ENCODE peak calls at places on chromosomes 5 and 9, in six cellular contexts. X is stimulated activated CD4-positive, alpha-beta T cell treated with anti-CD3 and anti-CD28 coated beads, Interleukin-1b, Interleukin-23, amount 100 ng/mL, for 1 hour; F is stomach; V is LNCaP clone FGC; C is head of caudate nucleus; S is ACHN. J is an unnamed sample.

GRCh38 chr5:180159756-180160155 is 49.3 kb downstream of the RASGEF1C start:
- DNase-seq in X (no peak), F (peak; percentile 5), V (no peak), C (no peak), S (no peak), J (no peak)

GRCh38 chr5:10355071-10355889 is 1.8 kb downstream of the MARCHF6 start:
- DNase-seq in X (no peak), F (no peak), V (no peak), C (no peak), S (peak; percentile 27), J (no peak)

GRCh38 chr5:177370488-177371119 is 12.9 kb downstream of the RGS14 start:
- DNase-seq in X (no peak), F (peak; percentile 89), V (peak; percentile 70), C (no peak), S (peak; percentile 94), J (peak; percentile 90)

GRCh38 chr5:170434953-170435605 is 45.9 kb upstream of the KCNMB1 start:
- DNase-seq in X (no peak), F (peak; percentile 69), V (no peak), C (peak; percentile 68), S (peak; percentile 60), J (peak; percentile 37)

GRCh38 chr9:88741335-88741734 is 206.4 kb downstream of the NXNL2 start:
- DNase-seq in X (no peak), F (no peak), V (no peak), C (no peak), S (peak; percentile 28), J (peak; percentile 6)

GRCh38 chr9:125784286-125785049 is 37.3 kb downstream of the PBX3 start:
- DNase-seq in X (no peak), F (no peak), V (no peak), C (no peak), S (no peak), J (no peak)

GRCh38 chr5:116531117-116531516 is 43.5 kb downstream of the SEMA6A start:
- DNase-seq in X (no peak), F (no peak), V (no peak), C (no peak), S (no peak), J (no peak)

GRCh38 chr5:65262590-65263189 is 219.0 kb downstream of the ADAMTS6 start:
- DNase-seq in X (no peak), F (no peak), V (no peak), C (no peak), S (no peak), J (peak; percentile 56)

GRCh38 chr5:112691758-112692157 is 45.9 kb upstream of the APC start:
- DNase-seq in X (no peak), F (no peak), V (peak; percentile 46), C (no peak), S (peak; percentile 19), J (peak; percentile 29)

GRCh38 chr5:152542741-152543140 is 137.7 kb upstream of the NMUR2 start:
- DNase-seq in X (no peak), F (no peak), V (no peak), C (no peak), S (peak; percentile 12), J (no peak)

GRCh38 chr9:24245988-24246387 is 299.7 kb downstream of the IZUMO3 start:
- DNase-seq in X (no peak), F (no peak), V (peak; percentile 30), C (peak; percentile 4), S (peak; percentile 32), J (no peak)

GRCh38 chr5:149030392-149030791 is 32.5 kb downstream of the SH3TC2 start:
- DNase-seq in X (no peak), F (no peak), V (no peak), C (no peak), S (no peak), J (no peak)

GRCh38 chr5:180441577-180441976 is 52.6 kb upstream of the CNOT6 start:
- DNase-seq in X (no peak), F (peak; percentile 9), V (no peak), C (no peak), S (no peak), J (peak; percentile 96)

GRCh38 chr5:83430130-83431010 is 41.2 kb upstream of the VCAN start:
- DNase-seq in X (no peak), F (peak; percentile 55), V (peak; percentile 8), C (peak; percentile 48), S (peak; percentile 47), J (peak; percentile 58)

GRCh38 chr9:133850161-133850560 is 112.0 kb upstream of the SARDH start:
- DNase-seq in X (no peak), F (no peak), V (no peak), C (no peak), S (no peak), J (no peak)

GRCh38 chr5:141841376-141841775 is 36.8 kb downstream of the PCDH1 start:
- DNase-seq in X (no peak), F (peak; percentile 89), V (no peak), C (no peak), S (no peak), J (no peak)

GRCh38 chr5:34867660-34868059 is 28.7 kb downstream of the TTC23L start:
- DNase-seq in X (no peak), F (no peak), V (no peak), C (no peak), S (no peak), J (no peak)

GRCh38 chr9:136646827-136647711 is 15.6 kb upstream of the EGFL7 start:
- DNase-seq in X (no peak), F (no peak), V (no peak), C (no peak), S (no peak), J (no peak)

GRCh38 chr5:135158982-135159381 is 125.0 kb upstream of the PITX1 start:
- DNase-seq in X (no peak), F (no peak), V (no peak), C (no peak), S (no peak), J (no peak)

GRCh38 chr5:124628721-124629596 is 117.5 kb downstream of the ZNF608 start:
- DNase-seq in X (no peak), F (no peak), V (no peak), C (no peak), S (peak; percentile 94), J (no peak)

GRCh38 chr9:120892748-120893584 is 16.0 kb upstream of the PHF19 start:
- DNase-seq in X (no peak), F (no peak), V (no peak), C (no peak), S (peak; percentile 85), J (no peak)

GRCh38 chr9:23663125-23663524 is 162.9 kb downstream of the ELAVL2 start:
- DNase-seq in X (no peak), F (no peak), V (no peak), C (no peak), S (no peak), J (no peak)

GRCh38 chr5:107169871-107170270 is 500.9 kb downstream of the EFNA5 start:
- DNase-seq in X (no peak), F (no peak), V (no peak), C (no peak), S (no peak), J (no peak)

GRCh38 chr9:97769208-97769607 is 72.1 kb upstream of the XPA start:
- DNase-seq in X (no peak), F (no peak), V (no peak), C (no peak), S (no peak), J (no peak)

GRCh38 chr5:149247726-149248125 is 23.9 kb upstream of the AFAP1L1 start:
- DNase-seq in X (no peak), F (no peak), V (no peak), C (no peak), S (no peak), J (no peak)

GRCh38 chr5:113552620-113553019 is 39.1 kb downstream of the YTHDC2 start:
- DNase-seq in X (no peak), F (no peak), V (no peak), C (no peak), S (no peak), J (no peak)

GRCh38 chr9:35732185-35733108 is at the start of the genes CREB3 and TLN1:
- DNase-seq in X (peak; percentile 95), F (peak; percentile 98), V (peak; percentile 94), C (peak; percentile 99), S (peak; percentile 96), J (peak; percentile 96)

GRCh38 chr9:91943876-91944470 is 6.1 kb downstream of the ROR2 start:
- DNase-seq in X (no peak), F (no peak), V (no peak), C (no peak), S (no peak), J (no peak)

GRCh38 chr9:129891519-129891918 is 56.3 kb downstream of the USP20 start:
- DNase-seq in X (no peak), F (no peak), V (no peak), C (no peak), S (no peak), J (no peak)

GRCh38 chr5:132394681-132395259 is 25.3 kb downstream of the SLC22A5 start:
- DNase-seq in X (no peak), F (no peak), V (no peak), C (no peak), S (peak; percentile 49), J (no peak)

GRCh38 chr5:112253478-112254250 is 165.4 kb downstream of the EPB41L4A start:
- DNase-seq in X (no peak), F (no peak), V (no peak), C (no peak), S (peak; percentile 69), J (no peak)

GRCh38 chr9:129071526-129072131 is 9.3 kb upstream of the DOLPP1 start:
- DNase-seq in X (no peak), F (peak; percentile 36), V (no peak), C (no peak), S (no peak), J (no peak)

GRCh38 chr5:41522193-41522786 is 11.9 kb upstream of the PLCXD3 start:
- DNase-seq in X (no peak), F (no peak), V (no peak), C (no peak), S (no peak), J (no peak)

GRCh38 chr5:79842006-79842881 is 148.8 kb downstream of the MTX3 start:
- DNase-seq in X (no peak), F (no peak), V (no peak), C (no peak), S (no peak), J (no peak)

GRCh38 chr5:6475626-6476312 is 27.1 kb downstream of the UBE2QL1 start:
- DNase-seq in X (no peak), F (peak; percentile 49), V (no peak), C (peak; percentile 37), S (no peak), J (no peak)

GRCh38 chr5:17132444-17133083 is 84.9 kb upstream of the BASP1 start:
- DNase-seq in X (no peak), F (no peak), V (peak; percentile 2), C (no peak), S (peak; percentile 38), J (peak; percentile 50)